ENCODE peak calls at places on chromosomes 12 and 14, in ten cellular contexts. One of them, this sample, is unnamed.

GRCh38 chr12:85872497-85873091 is 1.5 kb upstream of the NTS start:
- DNase-seq in hypothalamus: no peak
- DNase-seq in activated T-helper 1 cell treated with Interleukin-2 at 50 U/mL for 16 hours: no peak
- DNase-seq in endodermal cell: no peak
- DNase-seq in GM23248: peak
- DNase-seq in stimulated activated CD4-positive, alpha-beta T cell treated with anti-CD3 and anti-CD28 coated beads, Interleukin-2, amount 100 ng/mL, for 48 hours: no peak
- DNase-seq in T-helper 9 cell: no peak
- DNase-seq in HEK293T: peak
- DNase-seq in T-cell: no peak
- DNase-seq in heart right ventricle: no peak
- DNase-seq in this sample: no peak

GRCh38 chr12:117494833-117495714 is 133.6 kb upstream of the NOS1 start:
- DNase-seq in hypothalamus: no peak
- DNase-seq in activated T-helper 1 cell treated with Interleukin-2 at 50 U/mL for 16 hours: no peak
- DNase-seq in endodermal cell: peak
- DNase-seq in GM23248: no peak
- DNase-seq in stimulated activated CD4-positive, alpha-beta T cell treated with anti-CD3 and anti-CD28 coated beads, Interleukin-2, amount 100 ng/mL, for 48 hours: no peak
- DNase-seq in T-helper 9 cell: no peak
- DNase-seq in HEK293T: peak
- DNase-seq in T-cell: no peak
- DNase-seq in heart right ventricle: no peak
- DNase-seq in this sample: no peak

GRCh38 chr12:67519824-67520433 is 128.6 kb upstream of the DYRK2 start:
- DNase-seq in hypothalamus: no peak
- DNase-seq in activated T-helper 1 cell treated with Interleukin-2 at 50 U/mL for 16 hours: no peak
- DNase-seq in endodermal cell: peak
- DNase-seq in GM23248: no peak
- DNase-seq in stimulated activated CD4-positive, alpha-beta T cell treated with anti-CD3 and anti-CD28 coated beads, Interleukin-2, amount 100 ng/mL, for 48 hours: no peak
- DNase-seq in T-helper 9 cell: no peak
- DNase-seq in HEK293T: no peak
- DNase-seq in T-cell: no peak
- DNase-seq in heart right ventricle: no peak
- DNase-seq in this sample: no peak

GRCh38 chr12:69894800-69895199 is 69.8 kb downstream of the MYRFL start:
- DNase-seq in hypothalamus: no peak
- DNase-seq in activated T-helper 1 cell treated with Interleukin-2 at 50 U/mL for 16 hours: no peak
- DNase-seq in endodermal cell: peak
- DNase-seq in GM23248: no peak
- DNase-seq in stimulated activated CD4-positive, alpha-beta T cell treated with anti-CD3 and anti-CD28 coated beads, Interleukin-2, amount 100 ng/mL, for 48 hours: no peak
- DNase-seq in T-helper 9 cell: no peak
- DNase-seq in HEK293T: no peak
- DNase-seq in T-cell: no peak
- DNase-seq in heart right ventricle: no peak
- DNase-seq in this sample: no peak

GRCh38 chr12:93080994-93081809 is 152.1 kb upstream of the EEA1 start:
- DNase-seq in hypothalamus: no peak
- DNase-seq in activated T-helper 1 cell treated with Interleukin-2 at 50 U/mL for 16 hours: no peak
- DNase-seq in endodermal cell: peak
- DNase-seq in GM23248: no peak
- DNase-seq in stimulated activated CD4-positive, alpha-beta T cell treated with anti-CD3 and anti-CD28 coated beads, Interleukin-2, amount 100 ng/mL, for 48 hours: no peak
- DNase-seq in T-helper 9 cell: no peak
- DNase-seq in HEK293T: no peak
- DNase-seq in T-cell: no peak
- DNase-seq in heart right ventricle: no peak
- DNase-seq in this sample: no peak

GRCh38 chr12:54053625-54054441 is at the start of gene HOXC4:
- DNase-seq in hypothalamus: no peak
- DNase-seq in activated T-helper 1 cell treated with Interleukin-2 at 50 U/mL for 16 hours: no peak
- DNase-seq in endodermal cell: peak
- DNase-seq in GM23248: peak
- DNase-seq in stimulated activated CD4-positive, alpha-beta T cell treated with anti-CD3 and anti-CD28 coated beads, Interleukin-2, amount 100 ng/mL, for 48 hours: no peak
- DNase-seq in T-helper 9 cell: no peak
- DNase-seq in HEK293T: peak
- DNase-seq in T-cell: no peak
- DNase-seq in heart right ventricle: no peak
- DNase-seq in this sample: no peak

GRCh38 chr14:94598816-94599655 is 13.2 kb upstream of the SERPINA3 start:
- DNase-seq in hypothalamus: peak
- DNase-seq in activated T-helper 1 cell treated with Interleukin-2 at 50 U/mL for 16 hours: no peak
- DNase-seq in endodermal cell: peak
- DNase-seq in GM23248: peak
- DNase-seq in stimulated activated CD4-positive, alpha-beta T cell treated with anti-CD3 and anti-CD28 coated beads, Interleukin-2, amount 100 ng/mL, for 48 hours: no peak
- DNase-seq in T-helper 9 cell: no peak
- DNase-seq in HEK293T: no peak
- DNase-seq in T-cell: no peak
- DNase-seq in heart right ventricle: peak
- DNase-seq in this sample: peak

GRCh38 chr14:94612580-94613554 is 676 bp downstream of the SERPINA3 start:
- DNase-seq in hypothalamus: no peak
- DNase-seq in activated T-helper 1 cell treated with Interleukin-2 at 50 U/mL for 16 hours: no peak
- DNase-seq in endodermal cell: no peak
- DNase-seq in GM23248: peak
- DNase-seq in stimulated activated CD4-positive, alpha-beta T cell treated with anti-CD3 and anti-CD28 coated beads, Interleukin-2, amount 100 ng/mL, for 48 hours: no peak
- DNase-seq in T-helper 9 cell: no peak
- DNase-seq in HEK293T: no peak
- DNase-seq in T-cell: no peak
- DNase-seq in heart right ventricle: no peak
- DNase-seq in this sample: no peak

GRCh38 chr14:63508033-63508432 is 35.1 kb downstream of the PPP2R5E start:
- DNase-seq in hypothalamus: no peak
- DNase-seq in activated T-helper 1 cell treated with Interleukin-2 at 50 U/mL for 16 hours: no peak
- DNase-seq in endodermal cell: no peak
- DNase-seq in GM23248: no peak
- DNase-seq in stimulated activated CD4-positive, alpha-beta T cell treated with anti-CD3 and anti-CD28 coated beads, Interleukin-2, amount 100 ng/mL, for 48 hours: no peak
- DNase-seq in T-helper 9 cell: no peak
- DNase-seq in HEK293T: no peak
- DNase-seq in T-cell: no peak
- DNase-seq in heart right ventricle: no peak
- DNase-seq in this sample: no peak

GRCh38 chr12:25686351-25686750 is 133.3 kb upstream of the LMNTD1 start:
- DNase-seq in hypothalamus: no peak
- DNase-seq in activated T-helper 1 cell treated with Interleukin-2 at 50 U/mL for 16 hours: no peak
- DNase-seq in endodermal cell: no peak
- DNase-seq in GM23248: no peak
- DNase-seq in stimulated activated CD4-positive, alpha-beta T cell treated with anti-CD3 and anti-CD28 coated beads, Interleukin-2, amount 100 ng/mL, for 48 hours: no peak
- DNase-seq in T-helper 9 cell: no peak
- DNase-seq in HEK293T: no peak
- DNase-seq in T-cell: no peak
- DNase-seq in heart right ventricle: no peak
- DNase-seq in this sample: no peak

GRCh38 chr12:107684029-107684790 is 1.4 kb upstream of the PWP1 start:
- DNase-seq in hypothalamus: no peak
- DNase-seq in activated T-helper 1 cell treated with Interleukin-2 at 50 U/mL for 16 hours: no peak
- DNase-seq in endodermal cell: no peak
- DNase-seq in GM23248: peak
- DNase-seq in stimulated activated CD4-positive, alpha-beta T cell treated with anti-CD3 and anti-CD28 coated beads, Interleukin-2, amount 100 ng/mL, for 48 hours: no peak
- DNase-seq in T-helper 9 cell: no peak
- DNase-seq in HEK293T: no peak
- DNase-seq in T-cell: no peak
- DNase-seq in heart right ventricle: no peak
- DNase-seq in this sample: no peak

GRCh38 chr14:71395151-71395604 is 487.9 kb downstream of the PCNX1 start:
- DNase-seq in hypothalamus: no peak
- DNase-seq in activated T-helper 1 cell treated with Interleukin-2 at 50 U/mL for 16 hours: no peak
- DNase-seq in endodermal cell: no peak
- DNase-seq in GM23248: peak
- DNase-seq in stimulated activated CD4-positive, alpha-beta T cell treated with anti-CD3 and anti-CD28 coated beads, Interleukin-2, amount 100 ng/mL, for 48 hours: no peak
- DNase-seq in T-helper 9 cell: no peak
- DNase-seq in HEK293T: no peak
- DNase-seq in T-cell: no peak
- DNase-seq in heart right ventricle: no peak
- DNase-seq in this sample: no peak

GRCh38 chr12:85489194-85489593 is 209.2 kb downstream of the ALX1 start:
- DNase-seq in hypothalamus: no peak
- DNase-seq in activated T-helper 1 cell treated with Interleukin-2 at 50 U/mL for 16 hours: no peak
- DNase-seq in endodermal cell: no peak
- DNase-seq in GM23248: no peak
- DNase-seq in stimulated activated CD4-positive, alpha-beta T cell treated with anti-CD3 and anti-CD28 coated beads, Interleukin-2, amount 100 ng/mL, for 48 hours: no peak
- DNase-seq in T-helper 9 cell: no peak
- DNase-seq in HEK293T: no peak
- DNase-seq in T-cell: no peak
- DNase-seq in heart right ventricle: no peak
- DNase-seq in this sample: no peak

GRCh38 chr14:53567236-53567785 is 389.3 kb downstream of the BMP4 start:
- DNase-seq in hypothalamus: no peak
- DNase-seq in activated T-helper 1 cell treated with Interleukin-2 at 50 U/mL for 16 hours: no peak
- DNase-seq in endodermal cell: no peak
- DNase-seq in GM23248: no peak
- DNase-seq in stimulated activated CD4-positive, alpha-beta T cell treated with anti-CD3 and anti-CD28 coated beads, Interleukin-2, amount 100 ng/mL, for 48 hours: no peak
- DNase-seq in T-helper 9 cell: no peak
- DNase-seq in HEK293T: no peak
- DNase-seq in T-cell: no peak
- DNase-seq in heart right ventricle: no peak
- DNase-seq in this sample: no peak

GRCh38 chr12:104687823-104688573 is 231.2 kb downstream of the CHST11 start:
- DNase-seq in hypothalamus: no peak
- DNase-seq in activated T-helper 1 cell treated with Interleukin-2 at 50 U/mL for 16 hours: peak
- DNase-seq in endodermal cell: no peak
- DNase-seq in GM23248: no peak
- DNase-seq in stimulated activated CD4-positive, alpha-beta T cell treated with anti-CD3 and anti-CD28 coated beads, Interleukin-2, amount 100 ng/mL, for 48 hours: no peak
- DNase-seq in T-helper 9 cell: no peak
- DNase-seq in HEK293T: no peak
- DNase-seq in T-cell: peak
- DNase-seq in heart right ventricle: no peak
- DNase-seq in this sample: no peak

GRCh38 chr14:104084251-104085002 is 1.1 kb upstream of the ASPG start:
- DNase-seq in hypothalamus: no peak
- DNase-seq in activated T-helper 1 cell treated with Interleukin-2 at 50 U/mL for 16 hours: no peak
- DNase-seq in endodermal cell: no peak
- DNase-seq in GM23248: no peak
- DNase-seq in stimulated activated CD4-positive, alpha-beta T cell treated with anti-CD3 and anti-CD28 coated beads, Interleukin-2, amount 100 ng/mL, for 48 hours: no peak
- DNase-seq in T-helper 9 cell: no peak
- DNase-seq in HEK293T: no peak
- DNase-seq in T-cell: no peak
- DNase-seq in heart right ventricle: no peak
- DNase-seq in this sample: no peak

GRCh38 chr14:102867826-102868580 is 54.5 kb upstream of the AMN start:
- DNase-seq in hypothalamus: no peak
- DNase-seq in activated T-helper 1 cell treated with Interleukin-2 at 50 U/mL for 16 hours: no peak
- DNase-seq in endodermal cell: no peak
- DNase-seq in GM23248: no peak
- DNase-seq in stimulated activated CD4-positive, alpha-beta T cell treated with anti-CD3 and anti-CD28 coated beads, Interleukin-2, amount 100 ng/mL, for 48 hours: no peak
- DNase-seq in T-helper 9 cell: no peak
- DNase-seq in HEK293T: no peak
- DNase-seq in T-cell: no peak
- DNase-seq in heart right ventricle: no peak
- DNase-seq in this sample: no peak

GRCh38 chr12:5073838-5074237 is 30.2 kb downstream of the KCNA5 start:
- DNase-seq in hypothalamus: no peak
- DNase-seq in activated T-helper 1 cell treated with Interleukin-2 at 50 U/mL for 16 hours: no peak
- DNase-seq in endodermal cell: peak
- DNase-seq in GM23248: peak
- DNase-seq in stimulated activated CD4-positive, alpha-beta T cell treated with anti-CD3 and anti-CD28 coated beads, Interleukin-2, amount 100 ng/mL, for 48 hours: no peak
- DNase-seq in T-helper 9 cell: no peak
- DNase-seq in HEK293T: no peak
- DNase-seq in T-cell: no peak
- DNase-seq in heart right ventricle: no peak
- DNase-seq in this sample: no peak

GRCh38 chr14:97101561-97101960 is 304.4 kb downstream of the VRK1 start:
- DNase-seq in hypothalamus: no peak
- DNase-seq in activated T-helper 1 cell treated with Interleukin-2 at 50 U/mL for 16 hours: no peak
- DNase-seq in endodermal cell: no peak
- DNase-seq in GM23248: no peak
- DNase-seq in stimulated activated CD4-positive, alpha-beta T cell treated with anti-CD3 and anti-CD28 coated beads, Interleukin-2, amount 100 ng/mL, for 48 hours: no peak
- DNase-seq in T-helper 9 cell: no peak
- DNase-seq in HEK293T: no peak
- DNase-seq in T-cell: no peak
- DNase-seq in heart right ventricle: no peak
- DNase-seq in this sample: no peak

GRCh38 chr12:26428420-26428819 is 233.0 kb downstream of the SSPN start:
- DNase-seq in hypothalamus: no peak
- DNase-seq in activated T-helper 1 cell treated with Interleukin-2 at 50 U/mL for 16 hours: no peak
- DNase-seq in endodermal cell: no peak
- DNase-seq in GM23248: peak
- DNase-seq in stimulated activated CD4-positive, alpha-beta T cell treated with anti-CD3 and anti-CD28 coated beads, Interleukin-2, amount 100 ng/mL, for 48 hours: no peak
- DNase-seq in T-helper 9 cell: no peak
- DNase-seq in HEK293T: no peak
- DNase-seq in T-cell: no peak
- DNase-seq in heart right ventricle: no peak
- DNase-seq in this sample: no peak

GRCh38 chr14:93025055-93025454 is 90.7 kb downstream of the ITPK1 start:
- DNase-seq in hypothalamus: no peak
- DNase-seq in activated T-helper 1 cell treated with Interleukin-2 at 50 U/mL for 16 hours: no peak
- DNase-seq in endodermal cell: no peak
- DNase-seq in GM23248: no peak
- DNase-seq in stimulated activated CD4-positive, alpha-beta T cell treated with anti-CD3 and anti-CD28 coated beads, Interleukin-2, amount 100 ng/mL, for 48 hours: no peak
- DNase-seq in T-helper 9 cell: no peak
- DNase-seq in HEK293T: no peak
- DNase-seq in T-cell: no peak
- DNase-seq in heart right ventricle: no peak
- DNase-seq in this sample: no peak

GRCh38 chr14:61812347-61813100 is 50.3 kb downstream of the SNAPC1 start:
- DNase-seq in hypothalamus: no peak
- DNase-seq in activated T-helper 1 cell treated with Interleukin-2 at 50 U/mL for 16 hours: no peak
- DNase-seq in endodermal cell: peak
- DNase-seq in GM23248: peak
- DNase-seq in stimulated activated CD4-positive, alpha-beta T cell treated with anti-CD3 and anti-CD28 coated beads, Interleukin-2, amount 100 ng/mL, for 48 hours: no peak
- DNase-seq in T-helper 9 cell: no peak
- DNase-seq in HEK293T: peak
- DNase-seq in T-cell: no peak
- DNase-seq in heart right ventricle: no peak
- DNase-seq in this sample: no peak

GRCh38 chr12:41437578-41437977 is 249.5 kb downstream of the PDZRN4 start:
- DNase-seq in hypothalamus: no peak
- DNase-seq in activated T-helper 1 cell treated with Interleukin-2 at 50 U/mL for 16 hours: no peak
- DNase-seq in endodermal cell: no peak
- DNase-seq in GM23248: peak
- DNase-seq in stimulated activated CD4-positive, alpha-beta T cell treated with anti-CD3 and anti-CD28 coated beads, Interleukin-2, amount 100 ng/mL, for 48 hours: no peak
- DNase-seq in T-helper 9 cell: no peak
- DNase-seq in HEK293T: no peak
- DNase-seq in T-cell: no peak
- DNase-seq in heart right ventricle: no peak
- DNase-seq in this sample: no peak

GRCh38 chr14:100673085-100673806 is 53.4 kb upstream of the DLK1 start:
- DNase-seq in hypothalamus: no peak
- DNase-seq in activated T-helper 1 cell treated with Interleukin-2 at 50 U/mL for 16 hours: no peak
- DNase-seq in endodermal cell: peak
- DNase-seq in GM23248: no peak
- DNase-seq in stimulated activated CD4-positive, alpha-beta T cell treated with anti-CD3 and anti-CD28 coated beads, Interleukin-2, amount 100 ng/mL, for 48 hours: no peak
- DNase-seq in T-helper 9 cell: no peak
- DNase-seq in HEK293T: no peak
- DNase-seq in T-cell: no peak
- DNase-seq in heart right ventricle: no peak
- DNase-seq in this sample: no peak

GRCh38 chr12:107523760-107524558 is 161.6 kb upstream of the PWP1 start:
- DNase-seq in hypothalamus: no peak
- DNase-seq in activated T-helper 1 cell treated with Interleukin-2 at 50 U/mL for 16 hours: no peak
- DNase-seq in endodermal cell: no peak
- DNase-seq in GM23248: no peak
- DNase-seq in stimulated activated CD4-positive, alpha-beta T cell treated with anti-CD3 and anti-CD28 coated beads, Interleukin-2, amount 100 ng/mL, for 48 hours: no peak
- DNase-seq in T-helper 9 cell: no peak
- DNase-seq in HEK293T: no peak
- DNase-seq in T-cell: no peak
- DNase-seq in heart right ventricle: no peak
- DNase-seq in this sample: no peak

GRCh38 chr12:131799828-131800593 is 28.2 kb upstream of the MMP17 start:
- DNase-seq in hypothalamus: no peak
- DNase-seq in activated T-helper 1 cell treated with Interleukin-2 at 50 U/mL for 16 hours: no peak
- DNase-seq in endodermal cell: no peak
- DNase-seq in GM23248: no peak
- DNase-seq in stimulated activated CD4-positive, alpha-beta T cell treated with anti-CD3 and anti-CD28 coated beads, Interleukin-2, amount 100 ng/mL, for 48 hours: no peak
- DNase-seq in T-helper 9 cell: no peak
- DNase-seq in HEK293T: no peak
- DNase-seq in T-cell: no peak
- DNase-seq in heart right ventricle: no peak
- DNase-seq in this sample: no peak

This sample was measured in ascending aorta.